ENCODE peak calls at places on chromosomes 7 and 10, in four cellular contexts. W is GM12865, I is right atrium auricular region, C is fibroblast of pulmonary artery. G is an unnamed sample.

GRCh38 chr10:62811159-62811875 is 4.8 kb downstream of the EGR2 start:
- DNase-seq in W (peak), C (no peak), I (no peak), G (no peak)

GRCh38 chr7:1246871-1247526 is 14.3 kb downstream of the UNCX start:
- DNase-seq in I (no peak), W (no peak), C (no peak), G (no peak)

GRCh38 chr10:83289373-83289772 is 849.9 kb upstream of the GHITM start:
- DNase-seq in I (no peak), W (no peak), C (no peak), G (no peak)

GRCh38 chr10:42177077-42177792 is 461.1 kb downstream of the ZNF33B start:
- DNase-seq in C (no peak), W (no peak), I (no peak), G (no peak)

GRCh38 chr7:1555046-1555812 is 776 bp downstream of the TMEM184A start:
- DNase-seq in I (no peak), W (no peak), C (peak), G (peak)

GRCh38 chr7:64642046-64642445 is 23.9 kb upstream of the ZNF107 start:
- DNase-seq in W (no peak), C (no peak), I (no peak), G (no peak)

GRCh38 chr10:99534939-99535763 is 2.4 kb downstream of the NKX2-3 start:
- DNase-seq in C (peak), I (no peak), W (peak), G (no peak)

GRCh38 chr7:137778511-137778910 is 68.3 kb downstream of the DGKI start:
- DNase-seq in I (no peak), W (no peak), C (no peak), G (no peak)

GRCh38 chr10:37448161-37448560 is 322.8 kb downstream of the ANKRD30A start:
- DNase-seq in W (no peak), I (no peak), C (no peak), G (no peak)

GRCh38 chr7:133690740-133691139 is 436.4 kb upstream of the LRGUK start:
- DNase-seq in W (no peak), C (no peak), I (no peak), G (no peak)

GRCh38 chr7:4948402-4948801 is 10.6 kb downstream of the MMD2 start:
- DNase-seq in I (no peak), W (no peak), C (no peak), G (no peak)

GRCh38 chr7:16734148-16734726 is 19.3 kb upstream of the TSPAN13 start:
- DNase-seq in C (peak), I (no peak), W (no peak), G (no peak)

GRCh38 chr10:113631680-113632079 is 32.2 kb downstream of the NRAP start:
- DNase-seq in C (no peak), I (no peak), W (no peak), G (no peak)

GRCh38 chr7:17041324-17041723 is 159.5 kb upstream of the AGR3 start:
- DNase-seq in W (no peak), C (peak), I (no peak), G (no peak)

GRCh38 chr7:82419200-82419599 is 24.4 kb downstream of the CACNA2D1 start:
- DNase-seq in C (no peak), I (no peak), W (no peak), G (no peak)

GRCh38 chr10:88156341-88156740 is 292.9 kb downstream of the PTEN start:
- DNase-seq in I (no peak), W (no peak), C (peak), G (no peak)

G was measured in coronary artery.